ENCODE peak calls at places on chromosomes 16 and 17, in nine cellular contexts. One of them, this sample, is unnamed.

GRCh38 chr17:16121915-16122314 is 93.4 kb downstream of the NCOR1 start:
- DNase-seq in ascending aorta: no peak
- DNase-seq in CD8-positive, alpha-beta T cell: no peak
- DNase-seq in cardiac muscle cell: no peak
- DNase-seq in tibial nerve: no peak
- DNase-seq in uterus: no peak
- DNase-seq in AG04450: no peak
- DNase-seq in AG10803: no peak
- DNase-seq in endothelial cell of umbilical vein: no peak
- DNase-seq in this sample: no peak

GRCh38 chr16:27761816-27762215 is 211.9 kb downstream of the KATNIP start:
- DNase-seq in uterus: no peak
- DNase-seq in cardiac muscle cell: no peak
- DNase-seq in AG10803: no peak
- DNase-seq in tibial nerve: no peak
- DNase-seq in endothelial cell of umbilical vein: no peak
- DNase-seq in ascending aorta: no peak
- DNase-seq in CD8-positive, alpha-beta T cell: no peak
- DNase-seq in AG04450: no peak
- DNase-seq in this sample: no peak

GRCh38 chr17:9905902-9906301 is 831 bp upstream of the RCVRN start:
- DNase-seq in cardiac muscle cell: peak
- DNase-seq in uterus: no peak
- DNase-seq in tibial nerve: no peak
- DNase-seq in AG10803: peak
- DNase-seq in ascending aorta: no peak
- DNase-seq in AG04450: no peak
- DNase-seq in endothelial cell of umbilical vein: no peak
- DNase-seq in CD8-positive, alpha-beta T cell: no peak
- DNase-seq in this sample: no peak

GRCh38 chr16:75296606-75297005 is 45.2 kb upstream of the BCAR1 start:
- DNase-seq in tibial nerve: no peak
- DNase-seq in ascending aorta: no peak
- DNase-seq in endothelial cell of umbilical vein: peak
- DNase-seq in CD8-positive, alpha-beta T cell: no peak
- DNase-seq in AG10803: peak
- DNase-seq in cardiac muscle cell: peak
- DNase-seq in AG04450: no peak
- DNase-seq in uterus: no peak
- DNase-seq in this sample: no peak

GRCh38 chr16:21626659-21627277 is 25.6 kb downstream of the IGSF6 start:
- DNase-seq in cardiac muscle cell: peak
- DNase-seq in ascending aorta: no peak
- DNase-seq in CD8-positive, alpha-beta T cell: no peak
- DNase-seq in endothelial cell of umbilical vein: peak
- DNase-seq in uterus: peak
- DNase-seq in AG10803: peak
- DNase-seq in tibial nerve: no peak
- DNase-seq in AG04450: peak
- DNase-seq in this sample: peak

GRCh38 chr16:50251375-50252081 is 14.8 kb upstream of the ADCY7 start:
- DNase-seq in endothelial cell of umbilical vein: no peak
- DNase-seq in ascending aorta: no peak
- DNase-seq in CD8-positive, alpha-beta T cell: no peak
- DNase-seq in uterus: no peak
- DNase-seq in cardiac muscle cell: peak
- DNase-seq in tibial nerve: no peak
- DNase-seq in AG04450: peak
- DNase-seq in AG10803: peak
- DNase-seq in this sample: no peak

GRCh38 chr17:78915872-78916632 is 9.1 kb downstream of the TIMP2 start:
- DNase-seq in uterus: no peak
- DNase-seq in ascending aorta: no peak
- DNase-seq in tibial nerve: no peak
- DNase-seq in endothelial cell of umbilical vein: peak
- DNase-seq in AG04450: no peak
- DNase-seq in AG10803: peak
- DNase-seq in CD8-positive, alpha-beta T cell: no peak
- DNase-seq in cardiac muscle cell: peak
- DNase-seq in this sample: no peak

GRCh38 chr17:82497483-82498405 is 21.8 kb upstream of the FOXK2 start:
- DNase-seq in tibial nerve: no peak
- DNase-seq in AG10803: peak
- DNase-seq in cardiac muscle cell: peak
- DNase-seq in endothelial cell of umbilical vein: peak
- DNase-seq in CD8-positive, alpha-beta T cell: no peak
- DNase-seq in AG04450: peak
- DNase-seq in uterus: peak
- DNase-seq in ascending aorta: no peak
- DNase-seq in this sample: no peak

GRCh38 chr17:17447264-17447663 is 29.5 kb upstream of the MED9 start:
- DNase-seq in cardiac muscle cell: no peak
- DNase-seq in uterus: no peak
- DNase-seq in ascending aorta: no peak
- DNase-seq in tibial nerve: no peak
- DNase-seq in CD8-positive, alpha-beta T cell: no peak
- DNase-seq in AG04450: no peak
- DNase-seq in AG10803: no peak
- DNase-seq in endothelial cell of umbilical vein: no peak
- DNase-seq in this sample: no peak

GRCh38 chr17:63973930-63974593 is 1.3 kb upstream of the SCN4A start:
- DNase-seq in endothelial cell of umbilical vein: no peak
- DNase-seq in tibial nerve: no peak
- DNase-seq in AG10803: peak
- DNase-seq in ascending aorta: no peak
- DNase-seq in AG04450: no peak
- DNase-seq in uterus: no peak
- DNase-seq in cardiac muscle cell: no peak
- DNase-seq in CD8-positive, alpha-beta T cell: no peak
- DNase-seq in this sample: no peak

GRCh38 chr17:4599505-4600281 is 15.4 kb downstream of the SMTNL2 start:
- DNase-seq in tibial nerve: no peak
- DNase-seq in AG04450: no peak
- DNase-seq in AG10803: no peak
- DNase-seq in CD8-positive, alpha-beta T cell: no peak
- DNase-seq in endothelial cell of umbilical vein: no peak
- DNase-seq in uterus: peak
- DNase-seq in cardiac muscle cell: peak
- DNase-seq in ascending aorta: no peak
- DNase-seq in this sample: no peak

GRCh38 chr16:77060614-77061013 is 130.4 kb upstream of the MON1B start:
- DNase-seq in cardiac muscle cell: no peak
- DNase-seq in endothelial cell of umbilical vein: no peak
- DNase-seq in CD8-positive, alpha-beta T cell: no peak
- DNase-seq in tibial nerve: no peak
- DNase-seq in ascending aorta: no peak
- DNase-seq in uterus: no peak
- DNase-seq in AG10803: no peak
- DNase-seq in AG04450: no peak
- DNase-seq in this sample: no peak

GRCh38 chr17:39462644-39463375 is 1.5 kb downstream of the CDK12 start:
- DNase-seq in endothelial cell of umbilical vein: peak
- DNase-seq in AG04450: no peak
- DNase-seq in uterus: no peak
- DNase-seq in tibial nerve: no peak
- DNase-seq in CD8-positive, alpha-beta T cell: no peak
- DNase-seq in ascending aorta: peak
- DNase-seq in AG10803: no peak
- DNase-seq in cardiac muscle cell: peak
- DNase-seq in this sample: no peak

GRCh38 chr17:63930951-63931575 is 1.1 kb downstream of the CD79B start:
- DNase-seq in ascending aorta: peak
- DNase-seq in AG10803: no peak
- DNase-seq in endothelial cell of umbilical vein: no peak
- DNase-seq in AG04450: no peak
- DNase-seq in CD8-positive, alpha-beta T cell: no peak
- DNase-seq in uterus: peak
- DNase-seq in cardiac muscle cell: peak
- DNase-seq in tibial nerve: peak
- DNase-seq in this sample: no peak

GRCh38 chr16:19307587-19308241 is 22.2 kb downstream of the CLEC19A start:
- DNase-seq in cardiac muscle cell: no peak
- DNase-seq in tibial nerve: no peak
- DNase-seq in endothelial cell of umbilical vein: no peak
- DNase-seq in ascending aorta: no peak
- DNase-seq in uterus: no peak
- DNase-seq in CD8-positive, alpha-beta T cell: no peak
- DNase-seq in AG04450: no peak
- DNase-seq in AG10803: no peak
- DNase-seq in this sample: no peak

GRCh38 chr17:14393723-14394122 is 92.8 kb downstream of the HS3ST3B1 start:
- DNase-seq in AG04450: no peak
- DNase-seq in ascending aorta: no peak
- DNase-seq in uterus: no peak
- DNase-seq in tibial nerve: no peak
- DNase-seq in cardiac muscle cell: no peak
- DNase-seq in CD8-positive, alpha-beta T cell: no peak
- DNase-seq in endothelial cell of umbilical vein: no peak
- DNase-seq in AG10803: no peak
- DNase-seq in this sample: no peak

GRCh38 chr17:40448213-40448638 is 5.0 kb downstream of the IGFBP4 start:
- DNase-seq in AG10803: no peak
- DNase-seq in CD8-positive, alpha-beta T cell: no peak
- DNase-seq in AG04450: no peak
- DNase-seq in ascending aorta: peak
- DNase-seq in endothelial cell of umbilical vein: peak
- DNase-seq in cardiac muscle cell: peak
- DNase-seq in uterus: peak
- DNase-seq in tibial nerve: no peak
- DNase-seq in this sample: no peak

GRCh38 chr17:49469831-49470568 is 25.1 kb upstream of the NGFR start:
- DNase-seq in endothelial cell of umbilical vein: no peak
- DNase-seq in CD8-positive, alpha-beta T cell: no peak
- DNase-seq in cardiac muscle cell: no peak
- DNase-seq in tibial nerve: no peak
- DNase-seq in ascending aorta: no peak
- DNase-seq in AG04450: no peak
- DNase-seq in uterus: peak
- DNase-seq in AG10803: no peak
- DNase-seq in this sample: no peak

GRCh38 chr16:86300746-86301480 is 209.4 kb upstream of the FOXF1 start:
- DNase-seq in ascending aorta: no peak
- DNase-seq in AG04450: no peak
- DNase-seq in tibial nerve: no peak
- DNase-seq in endothelial cell of umbilical vein: peak
- DNase-seq in CD8-positive, alpha-beta T cell: no peak
- DNase-seq in AG10803: peak
- DNase-seq in cardiac muscle cell: no peak
- DNase-seq in uterus: no peak
- DNase-seq in this sample: no peak

GRCh38 chr17:39152134-39152884 is 872 bp upstream of the PLXDC1 start:
- DNase-seq in ascending aorta: no peak
- DNase-seq in AG04450: no peak
- DNase-seq in AG10803: no peak
- DNase-seq in endothelial cell of umbilical vein: no peak
- DNase-seq in tibial nerve: no peak
- DNase-seq in CD8-positive, alpha-beta T cell: no peak
- DNase-seq in cardiac muscle cell: no peak
- DNase-seq in uterus: peak
- DNase-seq in this sample: no peak

GRCh38 chr16:81885976-81886586 is 107.0 kb downstream of the PLCG2 start:
- DNase-seq in uterus: no peak
- DNase-seq in AG04450: no peak
- DNase-seq in ascending aorta: no peak
- DNase-seq in tibial nerve: no peak
- DNase-seq in CD8-positive, alpha-beta T cell: no peak
- DNase-seq in AG10803: peak
- DNase-seq in cardiac muscle cell: peak
- DNase-seq in endothelial cell of umbilical vein: peak
- DNase-seq in this sample: no peak
- TF ChIP-seq CTCF in uterus: peak
- TF ChIP-seq CTCF in AG04450: peak
- TF ChIP-seq CTCF in ascending aorta: peak
- TF ChIP-seq CTCF in tibial nerve: peak
- TF ChIP-seq CTCF in CD8-positive, alpha-beta T cell: peak
- TF ChIP-seq CTCF in AG10803: peak
- TF ChIP-seq CTCF in cardiac muscle cell: peak
- TF ChIP-seq CTCF in endothelial cell of umbilical vein: peak
- TF ChIP-seq CTCF in this sample: peak

GRCh38 chr16:1492923-1493745 is at the start of gene TELO2:
- DNase-seq in cardiac muscle cell: peak
- DNase-seq in AG04450: peak
- DNase-seq in CD8-positive, alpha-beta T cell: peak
- DNase-seq in AG10803: peak
- DNase-seq in endothelial cell of umbilical vein: peak
- DNase-seq in ascending aorta: peak
- DNase-seq in uterus: peak
- DNase-seq in tibial nerve: peak
- DNase-seq in this sample: peak
- TF ChIP-seq CTCF in cardiac muscle cell: no peak
- TF ChIP-seq CTCF in AG04450: no peak
- TF ChIP-seq CTCF in CD8-positive, alpha-beta T cell: no peak
- TF ChIP-seq CTCF in AG10803: no peak
- TF ChIP-seq CTCF in endothelial cell of umbilical vein: no peak
- TF ChIP-seq CTCF in ascending aorta: no peak
- TF ChIP-seq CTCF in uterus: no peak
- TF ChIP-seq CTCF in tibial nerve: no peak
- TF ChIP-seq CTCF in this sample: no peak

GRCh38 chr17:31508310-31509094 is 117.0 kb downstream of the RAB11FIP4 start:
- DNase-seq in AG10803: no peak
- DNase-seq in cardiac muscle cell: peak
- DNase-seq in AG04450: no peak
- DNase-seq in endothelial cell of umbilical vein: no peak
- DNase-seq in ascending aorta: no peak
- DNase-seq in tibial nerve: no peak
- DNase-seq in uterus: no peak
- DNase-seq in CD8-positive, alpha-beta T cell: peak
- DNase-seq in this sample: no peak
- TF ChIP-seq CTCF in AG10803: peak
- TF ChIP-seq CTCF in cardiac muscle cell: peak
- TF ChIP-seq CTCF in AG04450: peak
- TF ChIP-seq CTCF in endothelial cell of umbilical vein: no peak
- TF ChIP-seq CTCF in ascending aorta: peak
- TF ChIP-seq CTCF in tibial nerve: no peak
- TF ChIP-seq CTCF in uterus: no peak
- TF ChIP-seq CTCF in CD8-positive, alpha-beta T cell: peak
- TF ChIP-seq CTCF in this sample: no peak

DNA sequence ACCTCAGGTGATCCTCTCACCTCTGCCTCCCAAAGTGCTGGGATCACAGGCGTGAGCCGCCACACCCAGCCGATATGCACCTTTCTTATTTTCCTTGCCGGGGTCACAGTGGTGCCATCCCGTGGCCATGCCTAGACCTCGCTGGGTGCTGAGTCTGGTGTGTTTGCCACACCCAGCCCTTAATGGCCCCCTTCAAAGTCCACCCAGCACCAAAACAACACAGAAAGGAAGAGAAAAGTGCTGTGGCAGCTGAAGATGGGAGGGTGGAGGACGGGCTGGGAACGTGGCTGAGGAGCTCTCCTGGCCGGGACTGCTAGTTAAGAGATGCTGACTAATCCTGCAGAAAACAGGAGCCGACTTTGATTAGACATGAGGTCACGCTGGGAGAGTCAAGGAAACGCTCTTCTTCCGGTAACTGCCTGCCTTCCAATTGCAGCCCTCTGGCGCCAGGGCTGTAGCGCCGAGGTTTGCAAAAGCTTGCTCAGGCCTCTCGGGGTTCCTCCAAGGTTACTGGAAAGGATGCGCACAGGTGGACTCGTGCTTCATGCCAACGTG is 10.9 kb downstream of the SLC43A2 start:
- DNase-seq in cardiac muscle cell: peak
- DNase-seq in uterus: no peak
- DNase-seq in CD8-positive, alpha-beta T cell: no peak
- DNase-seq in tibial nerve: no peak
- DNase-seq in endothelial cell of umbilical vein: peak
- DNase-seq in AG10803: peak
- DNase-seq in ascending aorta: no peak
- DNase-seq in AG04450: no peak
- DNase-seq in this sample: no peak
- TF ChIP-seq CTCF in cardiac muscle cell: no peak
- TF ChIP-seq CTCF in uterus: no peak
- TF ChIP-seq CTCF in CD8-positive, alpha-beta T cell: no peak
- TF ChIP-seq CTCF in tibial nerve: peak
- TF ChIP-seq CTCF in endothelial cell of umbilical vein: no peak
- TF ChIP-seq CTCF in AG10803: peak
- TF ChIP-seq CTCF in ascending aorta: no peak
- TF ChIP-seq CTCF in AG04450: no peak
- TF ChIP-seq CTCF in this sample: no peak

This sample was measured in HFF-Myc.